ENCODE peak calls at places on chromosomes 16 and 17, in five cellular contexts. One of them, this sample, is unnamed.

GRCh38 chr17:19762515-19762961 is 14.4 kb upstream of the ALDH3A1 start:
- DNase-seq in nephron progenitor cell: peak
- DNase-seq in dorsolateral prefrontal cortex: peak
- DNase-seq in H9: peak
- DNase-seq in pancreas: peak
- DNase-seq in this sample: peak

GRCh38 chr17:15377608-15378007 is 36.2 kb upstream of the TEKT3 start:
- DNase-seq in pancreas: peak
- DNase-seq in nephron progenitor cell: peak
- DNase-seq in H9: no peak
- DNase-seq in dorsolateral prefrontal cortex: peak
- DNase-seq in this sample: peak

GRCh38 chr16:89505204-89506112 is 2.7 kb upstream of the SPG7 start:
- DNase-seq in pancreas: peak
- DNase-seq in nephron progenitor cell: no peak
- DNase-seq in H9: no peak
- DNase-seq in dorsolateral prefrontal cortex: no peak
- DNase-seq in this sample: peak

GRCh38 chr16:4200000-4200780 is 41.7 kb downstream of the SRL start:
- DNase-seq in H9: peak
- DNase-seq in dorsolateral prefrontal cortex: no peak
- DNase-seq in pancreas: peak
- DNase-seq in nephron progenitor cell: peak
- DNase-seq in this sample: peak

GRCh38 chr17:31424944-31425582 is 33.6 kb downstream of the RAB11FIP4 start:
- DNase-seq in dorsolateral prefrontal cortex: no peak
- DNase-seq in H9: no peak
- DNase-seq in pancreas: peak
- DNase-seq in nephron progenitor cell: peak
- DNase-seq in this sample: no peak

GRCh38 chr16:88533945-88534641 is 36.1 kb upstream of the ZC3H18 start:
- DNase-seq in pancreas: no peak
- DNase-seq in dorsolateral prefrontal cortex: no peak
- DNase-seq in nephron progenitor cell: peak
- DNase-seq in H9: peak
- DNase-seq in this sample: peak

GRCh38 chr16:68370921-68371651 is 60.3 kb downstream of the PRMT7 start:
- DNase-seq in pancreas: no peak
- DNase-seq in dorsolateral prefrontal cortex: no peak
- DNase-seq in nephron progenitor cell: no peak
- DNase-seq in H9: no peak
- DNase-seq in this sample: no peak

GRCh38 chr16:85412911-85413520 is 200.1 kb upstream of the GSE1 start:
- DNase-seq in dorsolateral prefrontal cortex: no peak
- DNase-seq in nephron progenitor cell: no peak
- DNase-seq in H9: no peak
- DNase-seq in pancreas: no peak
- DNase-seq in this sample: no peak

GRCh38 chr16:84786605-84787302 is 33.0 kb upstream of the CRISPLD2 start:
- DNase-seq in H9: no peak
- DNase-seq in dorsolateral prefrontal cortex: no peak
- DNase-seq in pancreas: peak
- DNase-seq in nephron progenitor cell: no peak
- DNase-seq in this sample: no peak

GRCh38 chr16:23950898-23951297 is 115.1 kb downstream of the PRKCB start:
- DNase-seq in H9: no peak
- DNase-seq in pancreas: no peak
- DNase-seq in nephron progenitor cell: no peak
- DNase-seq in dorsolateral prefrontal cortex: no peak
- DNase-seq in this sample: no peak

GRCh38 chr17:7845359-7846062 is 9.4 kb upstream of the TMEM88 start:
- DNase-seq in nephron progenitor cell: no peak
- DNase-seq in dorsolateral prefrontal cortex: no peak
- DNase-seq in pancreas: no peak
- DNase-seq in H9: no peak
- DNase-seq in this sample: no peak

GRCh38 chr16:65657051-65657450 is 535.2 kb upstream of the CDH11 start:
- DNase-seq in pancreas: no peak
- DNase-seq in dorsolateral prefrontal cortex: no peak
- DNase-seq in H9: no peak
- DNase-seq in nephron progenitor cell: no peak
- DNase-seq in this sample: no peak

GRCh38 chr17:13204607-13205237 is 186.9 kb upstream of the ELAC2 start:
- DNase-seq in pancreas: no peak
- DNase-seq in dorsolateral prefrontal cortex: no peak
- DNase-seq in H9: no peak
- DNase-seq in nephron progenitor cell: no peak
- DNase-seq in this sample: peak

GRCh38 chr16:69762843-69763556 is 868 bp downstream of the WWP2 start:
- DNase-seq in dorsolateral prefrontal cortex: no peak
- DNase-seq in nephron progenitor cell: no peak
- DNase-seq in pancreas: no peak
- DNase-seq in H9: no peak
- DNase-seq in this sample: peak

GRCh38 chr17:3678095-3678820 is 9.6 kb downstream of the EMC6 start:
- DNase-seq in dorsolateral prefrontal cortex: peak
- DNase-seq in nephron progenitor cell: peak
- DNase-seq in H9: peak
- DNase-seq in pancreas: no peak
- DNase-seq in this sample: no peak

GRCh38 chr16:69926241-69926640 is 24.9 kb upstream of the CLEC18A start:
- DNase-seq in dorsolateral prefrontal cortex: no peak
- DNase-seq in pancreas: no peak
- DNase-seq in H9: no peak
- DNase-seq in nephron progenitor cell: no peak
- DNase-seq in this sample: no peak

GRCh38 chr17:34639706-34640425 is 60.5 kb downstream of the TMEM132E start:
- DNase-seq in dorsolateral prefrontal cortex: peak
- DNase-seq in nephron progenitor cell: no peak
- DNase-seq in H9: no peak
- DNase-seq in pancreas: no peak
- DNase-seq in this sample: no peak

GRCh38 chr16:68090526-68090925 is 5.4 kb downstream of the NFATC3 start:
- DNase-seq in pancreas: no peak
- DNase-seq in H9: no peak
- DNase-seq in dorsolateral prefrontal cortex: no peak
- DNase-seq in nephron progenitor cell: no peak
- DNase-seq in this sample: no peak

GRCh38 chr16:11554054-11554453 is 32.7 kb downstream of the LITAF start:
- DNase-seq in dorsolateral prefrontal cortex: no peak
- DNase-seq in H9: no peak
- DNase-seq in pancreas: peak
- DNase-seq in nephron progenitor cell: no peak
- DNase-seq in this sample: no peak

GRCh38 chr17:2889256-2889655 is 93.0 kb downstream of the RAP1GAP2 start:
- DNase-seq in dorsolateral prefrontal cortex: no peak
- DNase-seq in H9: peak
- DNase-seq in nephron progenitor cell: no peak
- DNase-seq in pancreas: no peak
- DNase-seq in this sample: no peak

GRCh38 chr17:80665792-80666191 is 121.2 kb downstream of the RPTOR start:
- DNase-seq in pancreas: no peak
- DNase-seq in H9: no peak
- DNase-seq in dorsolateral prefrontal cortex: no peak
- DNase-seq in nephron progenitor cell: no peak
- DNase-seq in this sample: no peak

GRCh38 chr17:19978206-19978802 is 676 bp upstream of the AKAP10 start:
- DNase-seq in dorsolateral prefrontal cortex: no peak
- DNase-seq in pancreas: no peak
- DNase-seq in nephron progenitor cell: no peak
- DNase-seq in H9: peak
- DNase-seq in this sample: no peak

GRCh38 chr17:60421273-60422161 is 772 bp upstream of the CHCT1 start:
- DNase-seq in nephron progenitor cell: peak
- DNase-seq in dorsolateral prefrontal cortex: peak
- DNase-seq in H9: peak
- DNase-seq in pancreas: peak
- DNase-seq in this sample: peak

GRCh38 chr17:8832711-8833352 is 33.7 kb upstream of the MFSD6L start:
- DNase-seq in dorsolateral prefrontal cortex: no peak
- DNase-seq in nephron progenitor cell: peak
- DNase-seq in H9: peak
- DNase-seq in pancreas: no peak
- DNase-seq in this sample: no peak

GRCh38 chr17:66372182-66372581 is 69.8 kb downstream of the PRKCA start:
- DNase-seq in H9: no peak
- DNase-seq in nephron progenitor cell: no peak
- DNase-seq in dorsolateral prefrontal cortex: no peak
- DNase-seq in pancreas: no peak
- DNase-seq in this sample: no peak

GRCh38 chr17:55693244-55694216 is 29.1 kb downstream of the TMEM100 start:
- DNase-seq in pancreas: peak
- DNase-seq in dorsolateral prefrontal cortex: no peak
- DNase-seq in H9: no peak
- DNase-seq in nephron progenitor cell: no peak
- DNase-seq in this sample: peak

GRCh38 chr17:7056386-7056785 is 12.5 kb upstream of the SLC16A11 start:
- DNase-seq in H9: no peak
- DNase-seq in nephron progenitor cell: no peak
- DNase-seq in pancreas: no peak
- DNase-seq in dorsolateral prefrontal cortex: no peak
- DNase-seq in this sample: no peak

GRCh38 chr17:915416-916201 is 64.0 kb downstream of the NXN start:
- DNase-seq in nephron progenitor cell: no peak
- DNase-seq in H9: no peak
- DNase-seq in dorsolateral prefrontal cortex: no peak
- DNase-seq in pancreas: no peak
- DNase-seq in this sample: peak

GRCh38 chr17:8376302-8377067 is at the start of gene KRABD2:
- DNase-seq in dorsolateral prefrontal cortex: peak
- DNase-seq in pancreas: peak
- DNase-seq in nephron progenitor cell: peak
- DNase-seq in H9: peak
- DNase-seq in this sample: peak

GRCh38 chr16:53053967-53054669 is 673 bp upstream of the CHD9 start:
- DNase-seq in nephron progenitor cell: no peak
- DNase-seq in H9: no peak
- DNase-seq in pancreas: no peak
- DNase-seq in dorsolateral prefrontal cortex: no peak
- DNase-seq in this sample: peak

GRCh38 chr16:8855051-8855786 is 13.6 kb downstream of the CARHSP1 start:
- DNase-seq in nephron progenitor cell: no peak
- DNase-seq in dorsolateral prefrontal cortex: peak
- DNase-seq in H9: no peak
- DNase-seq in pancreas: no peak
- DNase-seq in this sample: no peak

DNA sequence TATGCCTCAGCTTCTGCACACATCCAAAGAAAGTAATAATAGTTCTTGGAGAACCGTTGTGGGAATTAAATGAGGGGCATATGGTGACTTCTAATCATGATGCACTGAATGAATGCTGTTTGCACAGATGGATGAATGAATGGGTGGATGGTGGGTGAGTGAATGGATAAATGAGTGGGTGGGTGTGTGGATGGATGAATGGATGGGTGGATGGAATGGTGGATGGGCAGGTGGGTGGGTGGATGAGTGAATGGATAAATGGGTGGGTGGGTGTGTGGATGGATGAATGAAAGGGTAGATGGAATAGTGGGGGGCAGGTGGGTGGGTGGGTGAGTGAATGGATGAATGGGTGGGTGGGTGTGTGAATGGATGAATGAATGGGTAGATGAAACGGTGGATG is 44.9 kb upstream of the FOXF1 start:
- DNase-seq in H9: no peak
- DNase-seq in pancreas: no peak
- DNase-seq in dorsolateral prefrontal cortex: no peak
- DNase-seq in nephron progenitor cell: no peak
- DNase-seq in this sample: no peak
- TF ChIP-seq CTCF in H9: no peak
- TF ChIP-seq CTCF in pancreas: no peak
- TF ChIP-seq CTCF in dorsolateral prefrontal cortex: no peak
- TF ChIP-seq CTCF in nephron progenitor cell: no peak
- TF ChIP-seq CTCF in this sample: no peak

GRCh38 chr16:83224642-83225041 is 583.1 kb upstream of the HSBP1 start:
- DNase-seq in dorsolateral prefrontal cortex: no peak
- DNase-seq in pancreas: no peak
- DNase-seq in H9: no peak
- DNase-seq in nephron progenitor cell: no peak
- DNase-seq in this sample: no peak

GRCh38 chr16:83233153-83233552 is 574.6 kb upstream of the HSBP1 start:
- DNase-seq in pancreas: no peak
- DNase-seq in dorsolateral prefrontal cortex: no peak
- DNase-seq in H9: no peak
- DNase-seq in nephron progenitor cell: no peak
- DNase-seq in this sample: peak

GRCh38 chr16:83231771-83232170 is 576.0 kb upstream of the HSBP1 start:
- DNase-seq in dorsolateral prefrontal cortex: no peak
- DNase-seq in pancreas: no peak
- DNase-seq in nephron progenitor cell: no peak
- DNase-seq in H9: no peak
- DNase-seq in this sample: no peak

DNA sequence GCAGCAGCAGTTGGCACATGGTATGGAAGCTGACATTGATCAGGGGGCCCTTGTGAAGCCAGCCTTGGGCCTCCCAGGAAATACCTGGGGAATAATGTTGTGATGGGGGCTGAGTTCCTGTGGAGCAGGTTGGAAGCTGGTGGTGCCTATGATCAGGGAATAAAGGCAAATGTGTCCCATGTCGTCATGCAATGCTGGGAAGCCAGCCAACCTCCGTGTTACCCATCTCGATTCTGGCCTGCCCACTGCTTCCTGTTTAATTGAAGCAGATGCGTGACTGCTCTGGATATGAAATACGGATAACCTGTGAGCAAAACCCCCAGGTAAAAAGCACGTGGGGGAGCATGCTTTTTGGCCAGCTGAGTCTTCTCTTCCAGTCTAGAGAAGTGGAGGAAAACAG is 580.4 kb upstream of the HSBP1 start:
- DNase-seq in H9: no peak
- DNase-seq in pancreas: no peak
- DNase-seq in dorsolateral prefrontal cortex: no peak
- DNase-seq in nephron progenitor cell: no peak
- DNase-seq in this sample: no peak
- TF ChIP-seq CTCF in H9: no peak
- TF ChIP-seq CTCF in pancreas: no peak
- TF ChIP-seq CTCF in dorsolateral prefrontal cortex: no peak
- TF ChIP-seq CTCF in nephron progenitor cell: no peak
- TF ChIP-seq CTCF in this sample: no peak

GRCh38 chr16:50373345-50373701 is 4.5 kb upstream of the BRD7 start:
- DNase-seq in H9: no peak
- DNase-seq in dorsolateral prefrontal cortex: no peak
- DNase-seq in pancreas: no peak
- DNase-seq in nephron progenitor cell: no peak
- DNase-seq in this sample: no peak
- TF ChIP-seq CTCF in H9: no peak
- TF ChIP-seq CTCF in dorsolateral prefrontal cortex: no peak
- TF ChIP-seq CTCF in pancreas: no peak
- TF ChIP-seq CTCF in nephron progenitor cell: no peak
- TF ChIP-seq CTCF in this sample: no peak

GRCh38 chr16:19980866-19981265 is 92.8 kb downstream of the GPR139 start:
- DNase-seq in nephron progenitor cell: peak
- DNase-seq in H9: peak
- DNase-seq in pancreas: no peak
- DNase-seq in dorsolateral prefrontal cortex: no peak
- DNase-seq in this sample: peak
- TF ChIP-seq CTCF in nephron progenitor cell: peak
- TF ChIP-seq CTCF in H9: peak
- TF ChIP-seq CTCF in pancreas: peak
- TF ChIP-seq CTCF in dorsolateral prefrontal cortex: no peak
- TF ChIP-seq CTCF in this sample: peak

This sample was measured in cardiac fibroblast.